ENCODE peak calls at places on chromosome 14, in eight cellular contexts. One of them, this sample, is unnamed.

GRCh38 chr14:22973217-22974032 is 8.9 kb downstream of the AJUBA start:
- DNase-seq in neural progenitor cell: peak; percentile 69
- DNase-seq in Peyer's patch: no peak
- DNase-seq in pancreas: no peak
- DNase-seq in HAP-1: peak; percentile 69
- DNase-seq in spleen: no peak
- DNase-seq in left lung: no peak
- DNase-seq in endothelial cell of umbilical vein: peak; percentile 72
- DNase-seq in this sample: peak; percentile 82

GRCh38 chr14:101553393-101553792 is 7.9 kb upstream of the DIO3 start:
- DNase-seq in neural progenitor cell: no peak
- DNase-seq in Peyer's patch: no peak
- DNase-seq in pancreas: no peak
- DNase-seq in HAP-1: no peak
- DNase-seq in spleen: no peak
- DNase-seq in left lung: no peak
- DNase-seq in endothelial cell of umbilical vein: no peak
- DNase-seq in this sample: no peak

GRCh38 chr14:35045798-35046047 is 349 bp upstream of the FAM177A1 start:
- DNase-seq in neural progenitor cell: no peak
- DNase-seq in Peyer's patch: no peak
- DNase-seq in pancreas: no peak
- DNase-seq in HAP-1: no peak
- DNase-seq in spleen: no peak
- DNase-seq in left lung: no peak
- DNase-seq in endothelial cell of umbilical vein: no peak
- DNase-seq in this sample: no peak

GRCh38 chr14:100030441-100031153 is 34.6 kb upstream of the EVL start:
- DNase-seq in neural progenitor cell: no peak
- DNase-seq in Peyer's patch: no peak
- DNase-seq in pancreas: no peak
- DNase-seq in HAP-1: no peak
- DNase-seq in spleen: no peak
- DNase-seq in left lung: no peak
- DNase-seq in endothelial cell of umbilical vein: peak; percentile 52
- DNase-seq in this sample: peak; percentile 77

GRCh38 chr14:105864116-105864515 is 337.7 kb downstream of the TMEM121 start:
- DNase-seq in neural progenitor cell: no peak
- DNase-seq in Peyer's patch: no peak
- DNase-seq in pancreas: peak; percentile 28
- DNase-seq in HAP-1: peak; percentile 2
- DNase-seq in spleen: peak; percentile 33
- DNase-seq in left lung: peak; percentile 21
- DNase-seq in endothelial cell of umbilical vein: no peak
- DNase-seq in this sample: no peak

GRCh38 chr14:73167727-73168126 is 31.4 kb downstream of the PSEN1 start:
- DNase-seq in neural progenitor cell: no peak
- DNase-seq in Peyer's patch: no peak
- DNase-seq in pancreas: no peak
- DNase-seq in HAP-1: no peak
- DNase-seq in spleen: no peak
- DNase-seq in left lung: no peak
- DNase-seq in endothelial cell of umbilical vein: no peak
- DNase-seq in this sample: no peak

GRCh38 chr14:19873178-19873577 is 1.8 kb upstream of the OR4K2 start:
- DNase-seq in neural progenitor cell: no peak
- DNase-seq in Peyer's patch: no peak
- DNase-seq in pancreas: no peak
- DNase-seq in HAP-1: no peak
- DNase-seq in spleen: no peak
- DNase-seq in left lung: no peak
- DNase-seq in endothelial cell of umbilical vein: no peak
- DNase-seq in this sample: no peak

GRCh38 chr14:39873793-39874192 is 441.6 kb upstream of the FBXO33 start:
- DNase-seq in neural progenitor cell: no peak
- DNase-seq in Peyer's patch: no peak
- DNase-seq in pancreas: no peak
- DNase-seq in HAP-1: peak; percentile 29
- DNase-seq in spleen: no peak
- DNase-seq in left lung: no peak
- DNase-seq in endothelial cell of umbilical vein: no peak
- DNase-seq in this sample: no peak

GRCh38 chr14:90348270-90348669 is 16.5 kb upstream of the NRDE2 start:
- DNase-seq in neural progenitor cell: no peak
- DNase-seq in Peyer's patch: no peak
- DNase-seq in pancreas: no peak
- DNase-seq in HAP-1: no peak
- DNase-seq in spleen: no peak
- DNase-seq in left lung: no peak
- DNase-seq in endothelial cell of umbilical vein: no peak
- DNase-seq in this sample: no peak

GRCh38 chr14:63249112-63249511 is 44.9 kb downstream of the RHOJ start:
- DNase-seq in neural progenitor cell: no peak
- DNase-seq in Peyer's patch: no peak
- DNase-seq in pancreas: no peak
- DNase-seq in HAP-1: no peak
- DNase-seq in spleen: no peak
- DNase-seq in left lung: no peak
- DNase-seq in endothelial cell of umbilical vein: peak; percentile 79
- DNase-seq in this sample: peak; percentile 4

GRCh38 chr14:52051251-52051650 is 17.6 kb downstream of the NID2 start:
- DNase-seq in neural progenitor cell: no peak
- DNase-seq in Peyer's patch: no peak
- DNase-seq in pancreas: no peak
- DNase-seq in HAP-1: no peak
- DNase-seq in spleen: no peak
- DNase-seq in left lung: no peak
- DNase-seq in endothelial cell of umbilical vein: no peak
- DNase-seq in this sample: no peak

GRCh38 chr14:56491299-56492285 is 88.0 kb upstream of the TMEM260 start:
- DNase-seq in neural progenitor cell: peak; percentile 91
- DNase-seq in Peyer's patch: no peak
- DNase-seq in pancreas: no peak
- DNase-seq in HAP-1: peak; percentile 85
- DNase-seq in spleen: no peak
- DNase-seq in left lung: no peak
- DNase-seq in endothelial cell of umbilical vein: peak; percentile 68
- DNase-seq in this sample: peak; percentile 79

GRCh38 chr14:21023817-21024667 is 819 bp downstream of the NDRG2 start:
- DNase-seq in neural progenitor cell: no peak
- DNase-seq in Peyer's patch: no peak
- DNase-seq in pancreas: no peak
- DNase-seq in HAP-1: peak; percentile 20
- DNase-seq in spleen: no peak
- DNase-seq in left lung: no peak
- DNase-seq in endothelial cell of umbilical vein: no peak
- DNase-seq in this sample: no peak

GRCh38 chr14:76781648-76782051 is 20.4 kb downstream of the VASH1 start:
- DNase-seq in neural progenitor cell: no peak
- DNase-seq in Peyer's patch: no peak
- DNase-seq in pancreas: no peak
- DNase-seq in HAP-1: no peak
- DNase-seq in spleen: peak; percentile 45
- DNase-seq in left lung: no peak
- DNase-seq in endothelial cell of umbilical vein: no peak
- DNase-seq in this sample: no peak

GRCh38 chr14:51304956-51305355 is 64.9 kb downstream of the TMX1 start:
- DNase-seq in neural progenitor cell: no peak
- DNase-seq in Peyer's patch: no peak
- DNase-seq in pancreas: no peak
- DNase-seq in HAP-1: no peak
- DNase-seq in spleen: no peak
- DNase-seq in left lung: no peak
- DNase-seq in endothelial cell of umbilical vein: no peak
- DNase-seq in this sample: peak; percentile 94

GRCh38 chr14:99575043-99576023 is 28.7 kb downstream of the CCDC85C start:
- DNase-seq in neural progenitor cell: no peak
- DNase-seq in Peyer's patch: peak; percentile 94
- DNase-seq in pancreas: peak; percentile 77
- DNase-seq in HAP-1: peak; percentile 37
- DNase-seq in spleen: no peak
- DNase-seq in left lung: peak; percentile 76
- DNase-seq in endothelial cell of umbilical vein: no peak
- DNase-seq in this sample: no peak

GRCh38 chr14:53432378-53432802 is 279.3 kb upstream of the DDHD1 start:
- DNase-seq in neural progenitor cell: peak; percentile 71
- DNase-seq in Peyer's patch: no peak
- DNase-seq in pancreas: no peak
- DNase-seq in HAP-1: peak; percentile 40
- DNase-seq in spleen: no peak
- DNase-seq in left lung: no peak
- DNase-seq in endothelial cell of umbilical vein: peak; percentile 70
- DNase-seq in this sample: peak; percentile 66

GRCh38 chr14:84225243-84225642 is 1304.7 kb upstream of the FLRT2 start:
- DNase-seq in neural progenitor cell: no peak
- DNase-seq in Peyer's patch: no peak
- DNase-seq in pancreas: no peak
- DNase-seq in HAP-1: no peak
- DNase-seq in spleen: no peak
- DNase-seq in left lung: no peak
- DNase-seq in endothelial cell of umbilical vein: no peak
- DNase-seq in this sample: peak; percentile 65

GRCh38 chr14:33678012-33678411 is 272.9 kb downstream of the EGLN3 start:
- DNase-seq in neural progenitor cell: no peak
- DNase-seq in Peyer's patch: no peak
- DNase-seq in pancreas: no peak
- DNase-seq in HAP-1: no peak
- DNase-seq in spleen: no peak
- DNase-seq in left lung: no peak
- DNase-seq in endothelial cell of umbilical vein: no peak
- DNase-seq in this sample: no peak

GRCh38 chr14:21099596-21099985 is 1.1 kb upstream of the ZNF219 start:
- DNase-seq in neural progenitor cell: no peak
- DNase-seq in Peyer's patch: no peak
- DNase-seq in pancreas: no peak
- DNase-seq in HAP-1: no peak
- DNase-seq in spleen: no peak
- DNase-seq in left lung: no peak
- DNase-seq in endothelial cell of umbilical vein: no peak
- DNase-seq in this sample: no peak

GRCh38 chr14:67004521-67004920 is 184.7 kb upstream of the GARIN2 start:
- DNase-seq in neural progenitor cell: no peak
- DNase-seq in Peyer's patch: no peak
- DNase-seq in pancreas: no peak
- DNase-seq in HAP-1: no peak
- DNase-seq in spleen: no peak
- DNase-seq in left lung: no peak
- DNase-seq in endothelial cell of umbilical vein: no peak
- DNase-seq in this sample: no peak
- H3K4me1 ChIP-seq in neural progenitor cell: no peaks in the 10 kb centered on the region
- H3K4me1 ChIP-seq in Peyer's patch: no peaks in the 10 kb centered on the region
- H3K4me1 ChIP-seq in pancreas: no peaks in the 10 kb centered on the region
- H3K4me1 ChIP-seq in HAP-1: no peaks in the 10 kb centered on the region
- H3K4me1 ChIP-seq in spleen: no peaks in the 10 kb centered on the region
- H3K4me1 ChIP-seq in left lung: no peaks in the 10 kb centered on the region
- H3K4me1 ChIP-seq in endothelial cell of umbilical vein: no peaks in the 10 kb centered on the region
- H3K4me1 ChIP-seq in this sample: peaks cover 5% of the 10 kb centered on the region

DNA sequence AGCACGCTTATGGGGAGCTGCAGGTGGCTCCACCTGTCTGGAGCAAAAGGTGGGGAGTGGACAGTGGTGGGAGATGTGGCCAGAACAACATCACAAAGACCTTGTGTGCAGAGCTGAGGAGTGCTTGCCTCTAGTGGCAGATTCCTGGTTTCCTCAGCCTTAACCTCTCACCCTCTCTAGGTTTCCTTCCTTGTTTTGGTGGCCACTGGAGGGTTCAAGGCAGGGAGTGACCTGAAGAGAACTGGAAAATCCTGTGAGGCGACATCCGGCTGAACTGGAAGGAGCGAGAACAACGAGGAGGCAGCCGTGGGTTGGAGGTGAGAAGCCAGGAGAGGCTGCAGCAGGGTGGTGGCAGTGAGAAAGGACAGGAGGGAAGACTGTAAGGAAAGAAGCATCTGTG is 6.3 kb upstream of the FLVCR2 start:
- DNase-seq in neural progenitor cell: no peak
- DNase-seq in Peyer's patch: no peak
- DNase-seq in pancreas: no peak
- DNase-seq in HAP-1: no peak
- DNase-seq in spleen: no peak
- DNase-seq in left lung: no peak
- DNase-seq in endothelial cell of umbilical vein: no peak
- DNase-seq in this sample: no peak
- H3K4me3 ChIP-seq in neural progenitor cell: no peak overlapping the region
- H3K4me3 ChIP-seq in Peyer's patch: no peak overlapping the region
- H3K4me3 ChIP-seq in pancreas: no peak overlapping the region
- H3K4me3 ChIP-seq in HAP-1: no peak overlapping the region
- H3K4me3 ChIP-seq in spleen: no peak overlapping the region
- H3K4me3 ChIP-seq in left lung: no peak overlapping the region
- H3K4me3 ChIP-seq in endothelial cell of umbilical vein: no peak overlapping the region
- H3K4me3 ChIP-seq in this sample: no peak overlapping the region

GRCh38 chr14:85856430-85856829 is 326.5 kb downstream of the FLRT2 start:
- DNase-seq in neural progenitor cell: no peak
- DNase-seq in Peyer's patch: no peak
- DNase-seq in pancreas: no peak
- DNase-seq in HAP-1: no peak
- DNase-seq in spleen: no peak
- DNase-seq in left lung: no peak
- DNase-seq in endothelial cell of umbilical vein: no peak
- DNase-seq in this sample: peak; percentile 23
- H3K9me3 ChIP-seq in neural progenitor cell: no peaks in the 10 kb centered on the region
- H3K9me3 ChIP-seq in Peyer's patch: no peaks in the 10 kb centered on the region
- H3K9me3 ChIP-seq in pancreas: no peaks in the 10 kb centered on the region
- H3K9me3 ChIP-seq in HAP-1: no peaks in the 10 kb centered on the region
- H3K9me3 ChIP-seq in spleen: no peaks in the 10 kb centered on the region
- H3K9me3 ChIP-seq in left lung: no peaks in the 10 kb centered on the region
- H3K9me3 ChIP-seq in endothelial cell of umbilical vein: no peaks in the 10 kb centered on the region
- H3K9me3 ChIP-seq in this sample: no peaks in the 10 kb centered on the region

DNA sequence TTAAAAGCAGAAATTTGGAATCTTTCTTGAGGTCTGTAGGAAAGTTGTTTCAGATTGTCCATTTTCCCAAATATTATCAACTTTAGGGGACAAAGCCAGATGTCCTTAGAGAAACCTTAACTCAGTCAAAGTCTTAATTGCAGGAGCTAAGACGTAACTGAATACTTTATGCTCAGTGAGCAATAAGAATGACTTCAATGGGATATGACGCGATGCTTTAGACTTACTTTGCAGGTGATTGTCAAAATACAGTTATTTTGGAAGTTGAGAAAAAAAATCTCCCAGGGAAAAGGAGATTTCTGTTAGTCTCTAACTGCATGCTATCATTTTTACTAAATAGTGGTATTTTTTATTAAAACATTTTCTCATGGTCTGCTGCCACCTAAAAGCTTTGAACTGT is 750.9 kb upstream of the STXBP6 start:
- DNase-seq in neural progenitor cell: peak; percentile 5
- DNase-seq in Peyer's patch: no peak
- DNase-seq in pancreas: no peak
- DNase-seq in HAP-1: no peak
- DNase-seq in spleen: no peak
- DNase-seq in left lung: no peak
- DNase-seq in endothelial cell of umbilical vein: no peak
- DNase-seq in this sample: no peak
- H3K4me1 ChIP-seq in neural progenitor cell: peaks cover 5% of the 10 kb centered on the region
- H3K4me1 ChIP-seq in Peyer's patch: no peaks in the 10 kb centered on the region
- H3K4me1 ChIP-seq in pancreas: no peaks in the 10 kb centered on the region
- H3K4me1 ChIP-seq in HAP-1: no peaks in the 10 kb centered on the region
- H3K4me1 ChIP-seq in spleen: no peaks in the 10 kb centered on the region
- H3K4me1 ChIP-seq in left lung: no peaks in the 10 kb centered on the region
- H3K4me1 ChIP-seq in endothelial cell of umbilical vein: no peaks in the 10 kb centered on the region
- H3K4me1 ChIP-seq in this sample: no peaks in the 10 kb centered on the region